ENCODE peak calls at places on chromosomes 6 and 20, in four cellular contexts. C, S, V and B are unnamed samples.

GRCh38 chr6:120874422-120874821 is 459.9 kb downstream of the TBC1D32 start:
- DNase-seq in C (no peak), S (no peak), V (no peak), B (no peak)

GRCh38 chr6:62283828-62284411 is 2.1 kb downstream of the KHDRBS2 start:
- DNase-seq in C (no peak), S (no peak), V (no peak), B (no peak)

GRCh38 chr6:117600008-117600743 is 2.1 kb downstream of the GOPC start:
- DNase-seq in C (no peak), S (no peak), V (no peak), B (no peak)

GRCh38 chr6:36822506-36823269 is 16.6 kb downstream of the CPNE5 start:
- DNase-seq in C (no peak), S (no peak), V (no peak), B (no peak)

GRCh38 chr6:170188571-170189001 is 102.3 kb downstream of the DLL1 start:
- DNase-seq in C (no peak), S (no peak), V (no peak), B (peak; percentile 4)

GRCh38 chr20:38076548-38076947 is 43.0 kb downstream of the RPRD1B start:
- DNase-seq in C (no peak), S (no peak), V (no peak), B (no peak)

GRCh38 chr6:11364971-11365397 is 132.5 kb upstream of the NEDD9 start:
- DNase-seq in C (no peak), S (no peak), V (no peak), B (no peak)

GRCh38 chr6:154154389-154154967 is 115.4 kb downstream of the OPRM1 start:
- DNase-seq in C (no peak), S (peak; percentile 40), V (no peak), B (peak; percentile 40)

GRCh38 chr20:2527762-2528161 is 8.6 kb upstream of the TMC2 start:
- DNase-seq in C (no peak), S (no peak), V (no peak), B (no peak)

GRCh38 chr20:62587757-62588402 is 54.4 kb upstream of the SLCO4A1 start:
- DNase-seq in C (no peak), S (no peak), V (no peak), B (no peak)

GRCh38 chr6:83311231-83311630 is 118.1 kb downstream of the RWDD2A start:
- DNase-seq in C (no peak), S (no peak), V (no peak), B (no peak)

GRCh38 chr20:33083544-33084340 is 4.3 kb downstream of the BPIFB4 start:
- DNase-seq in C (no peak), S (no peak), V (no peak), B (no peak)

GRCh38 chr20:2593756-2594155 is 57.4 kb downstream of the TMC2 start:
- DNase-seq in C (no peak), S (no peak), V (no peak), B (no peak)

GRCh38 chr20:57568088-57568896 is 7.4 kb downstream of the PCK1 start:
- DNase-seq in C (no peak), S (no peak), V (no peak), B (no peak)

GRCh38 chr6:142856857-142857608 is 87.9 kb downstream of the HIVEP2 start:
- DNase-seq in C (no peak), S (no peak), V (no peak), B (peak; percentile 51)

GRCh38 chr20:2006452-2007381 is 12.9 kb upstream of the PDYN start:
- DNase-seq in C (no peak), S (peak; percentile 55), V (no peak), B (no peak)

GRCh38 chr20:20446613-20447012 is 78.7 kb downstream of the INSM1 start:
- DNase-seq in C (no peak), S (no peak), V (no peak), B (no peak)

GRCh38 chr20:33064572-33065287 is 11.0 kb downstream of the BPIFB3 start:
- DNase-seq in C (no peak), S (no peak), V (no peak), B (no peak)

GRCh38 chr6:124400600-124400999 is 561.6 kb upstream of the RNF217 start:
- DNase-seq in C (no peak), S (no peak), V (no peak), B (no peak)

GRCh38 chr6:104281370-104281769 is 578.3 kb downstream of the HACE1 start:
- DNase-seq in C (no peak), S (peak; percentile 10), V (no peak), B (no peak)

GRCh38 chr20:62367483-62368302 is 581 bp upstream of the LAMA5 start:
- DNase-seq in C (peak; percentile 69), S (peak; percentile 69), V (no peak), B (no peak)

GRCh38 chr20:49685161-49685601 is 28.5 kb downstream of the B4GALT5 start:
- DNase-seq in C (no peak), S (no peak), V (no peak), B (no peak)

GRCh38 chr6:140256213-140256612 is 881.8 kb upstream of the CITED2 start:
- DNase-seq in C (no peak), S (no peak), V (no peak), B (no peak)

GRCh38 chr20:43736588-43737091 is 9.8 kb upstream of the GTSF1L start:
- DNase-seq in C (no peak), S (no peak), V (no peak), B (no peak)

GRCh38 chr20:47204008-47204745 is 152.3 kb downstream of the ZMYND8 start:
- DNase-seq in C (peak; percentile 69), S (no peak), V (no peak), B (no peak)

GRCh38 chr6:165834613-165835259 is 171.7 kb upstream of the PDE10A start:
- DNase-seq in C (no peak), S (no peak), V (no peak), B (no peak)

GRCh38 chr6:161031721-161032495 is 40.3 kb downstream of the MAP3K4 start:
- DNase-seq in C (no peak), S (no peak), V (no peak), B (no peak)

GRCh38 chr6:56890683-56891429 is 64.1 kb upstream of the BEND6 start:
- DNase-seq in C (no peak), S (no peak), V (no peak), B (no peak)

GRCh38 chr20:22101606-22102005 is 396.1 kb downstream of the PAX1 start:
- DNase-seq in C (no peak), S (no peak), V (no peak), B (no peak)

DNA sequence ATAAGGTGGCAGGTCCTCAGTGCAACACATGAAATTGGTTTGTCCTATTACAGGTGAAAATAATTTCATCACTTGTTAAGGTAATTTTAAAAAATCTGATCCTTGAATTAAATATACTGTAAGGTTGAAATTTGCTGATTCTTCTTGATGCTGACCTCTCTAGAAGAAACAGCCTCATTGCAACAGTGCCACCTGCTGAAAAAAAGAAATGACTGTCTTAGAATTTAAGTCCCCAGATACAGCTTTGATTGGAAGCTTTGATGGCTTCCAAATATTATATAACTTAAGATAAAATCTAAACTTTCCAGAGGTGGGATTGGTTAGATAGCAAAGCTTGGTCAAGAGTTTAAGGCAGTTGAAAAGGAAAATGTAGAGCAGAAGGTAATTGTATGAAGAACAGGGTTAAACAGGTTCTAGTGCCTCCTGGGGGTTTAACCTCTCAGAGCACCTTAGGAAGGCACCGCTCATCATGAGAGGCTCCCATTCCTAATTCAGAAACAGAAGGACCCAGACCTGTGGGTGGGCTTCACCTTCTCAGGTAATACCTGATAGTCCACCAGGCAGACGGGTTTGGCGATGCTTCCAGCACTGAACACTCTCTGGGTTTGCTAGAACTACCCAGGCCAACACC is 401.0 kb downstream of the PAX1 start:
- DNase-seq in C (no peak), S (no peak), V (no peak), B (no peak)
- TF ChIP-seq CTCF in C (peak; percentile 63), S (no peak), V (peak; percentile 33), B (no peak)

GRCh38 chr20:58868795-58869194 is 16.3 kb downstream of the GNAS start:
- DNase-seq in C (no peak), S (peak; percentile 70), V (no peak), B (no peak)

GRCh38 chr20:58869662-58870227 is 17.2 kb downstream of the GNAS start:
- DNase-seq in C (no peak), S (peak; percentile 30), V (no peak), B (no peak)

GRCh38 chr20:58867211-58867610 is 14.7 kb downstream of the GNAS start:
- DNase-seq in C (no peak), S (no peak), V (no peak), B (no peak)

DNA sequence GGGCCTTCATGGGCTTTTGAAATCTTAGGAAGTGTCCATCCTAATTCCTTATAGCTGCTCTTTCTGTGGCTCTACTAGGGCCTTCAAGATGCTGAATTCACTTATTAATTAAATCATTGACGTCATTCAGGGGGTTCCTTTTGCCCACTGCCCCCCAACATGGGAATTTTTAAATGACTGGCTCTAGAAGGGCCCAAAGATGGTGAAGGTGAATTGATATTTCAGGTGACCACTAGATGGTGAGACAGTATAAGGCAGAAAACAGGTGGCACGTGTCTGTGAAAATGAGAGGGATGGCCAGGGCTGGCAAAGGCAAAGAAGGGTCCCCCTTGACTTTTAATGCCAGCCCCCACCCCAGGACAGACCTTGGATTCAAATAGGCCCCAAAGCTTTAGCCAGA is 11.8 kb downstream of the GNAS start:
- DNase-seq in C (no peak), S (no peak), V (no peak), B (no peak)
- TF ChIP-seq CTCF in C (peak; percentile 64), S (peak; percentile 39), V (no peak), B (peak; percentile 19)

DNA sequence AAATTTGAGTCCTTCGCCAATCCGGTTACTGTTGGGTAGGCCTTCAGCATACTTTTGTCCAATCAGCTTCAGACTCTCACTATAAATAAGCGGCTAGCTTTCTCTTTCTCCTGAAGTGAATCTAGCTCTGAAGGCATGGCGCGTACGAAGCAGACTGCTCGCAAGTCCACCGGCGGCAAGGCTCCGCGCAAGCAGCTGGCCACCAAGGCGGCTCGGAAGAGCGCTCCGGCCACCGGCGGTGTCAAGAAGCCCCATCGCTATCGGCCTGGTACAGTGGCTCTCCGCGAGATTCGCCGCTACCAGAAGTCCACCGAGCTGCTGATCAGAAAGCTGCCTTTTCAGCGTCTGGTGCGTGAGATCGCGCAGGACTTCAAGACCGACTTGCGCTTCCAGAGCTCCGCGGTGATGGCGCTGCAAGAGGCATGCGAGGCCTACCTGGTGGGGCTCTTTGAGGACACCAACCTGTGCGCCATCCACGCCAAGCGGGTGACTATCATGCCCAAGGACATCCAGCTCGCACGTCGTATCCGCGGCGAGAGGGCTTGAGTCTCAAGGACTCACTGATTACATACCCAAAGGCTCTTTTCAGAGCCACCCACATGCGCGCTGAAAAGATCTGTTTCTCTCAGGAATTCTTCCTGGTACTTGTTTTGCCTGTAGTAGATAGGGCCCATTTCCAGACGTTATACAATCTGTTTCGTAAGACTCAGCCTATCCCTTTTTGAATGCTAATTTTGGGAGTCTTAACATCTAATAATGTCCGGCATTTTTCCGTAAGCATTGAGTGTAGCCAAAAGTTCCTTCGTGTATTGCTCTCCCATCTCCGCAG is 102.0 kb downstream of the OR2B2 start:
- DNase-seq in C (peak; percentile 83), S (no peak), V (peak; percentile 34), B (peak; percentile 76)
- TF ChIP-seq CTCF in C (no peak), S (no peak), V (no peak), B (no peak)

DNA sequence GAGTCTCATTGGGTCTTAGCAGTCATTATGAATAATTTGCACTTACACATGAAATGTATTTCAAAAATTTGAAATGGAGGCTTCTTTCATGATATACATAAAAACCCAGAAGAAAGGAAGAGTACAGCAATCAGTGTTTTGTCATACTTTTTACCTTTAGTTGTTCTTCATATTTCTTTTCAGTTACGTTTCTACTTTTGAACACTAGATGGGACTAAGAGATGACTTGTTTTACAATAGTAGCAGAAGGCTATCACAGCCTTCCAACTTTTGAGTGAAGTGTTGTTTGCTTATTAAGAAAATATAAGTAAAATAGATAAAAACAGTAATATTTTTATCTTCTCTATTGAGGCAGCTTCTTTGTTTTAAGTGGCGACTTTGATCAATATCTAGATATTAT is 58.1 kb downstream of the L3MBTL3 start:
- DNase-seq in C (no peak), S (no peak), V (no peak), B (no peak)
- TF ChIP-seq CTCF in C (peak; percentile 31), S (no peak), V (no peak), B (peak; percentile 53)